ENCODE peak calls at places on chromosome 1, in eight cellular contexts. Z, E, D, R, L, M, Y and O are unnamed samples. For H3K4me1, the result is how much of the 10 kb centered on the place peaks cover.

GRCh38 chr1:234901491-234902049 is 227.1 kb downstream of the TOMM20 start:
- DNase-seq in Z (no peak), L (no peak), E (no peak), M (no peak), Y (no peak), D (no peak), R (no peak), O (no peak)

GRCh38 chr1:85201340-85202091 is 700 bp upstream of the SYDE2 start:
- DNase-seq in Z (peak), L (peak), Y (peak), M (peak), E (peak), R (peak), D (peak), O (peak)

GRCh38 chr1:206898089-206898908 is 1.1 kb downstream of the IL24 start:
- DNase-seq in D (no peak), R (no peak), Z (no peak), E (no peak), Y (no peak), M (no peak), L (no peak), O (no peak)

GRCh38 chr1:185373813-185374524 is 56.9 kb upstream of the IVNS1ABP start:
- DNase-seq in Y (no peak), D (no peak), Z (no peak), E (no peak), M (no peak), R (no peak), L (no peak), O (no peak)

GRCh38 chr1:180230791-180231505 is 884 bp downstream of the LHX4 start:
- DNase-seq in Y (no peak), L (no peak), D (no peak), Z (no peak), E (peak), M (no peak), R (no peak), O (no peak)

GRCh38 chr1:159880435-159880834 is 18.0 kb upstream of the VSIG8 start:
- DNase-seq in L (no peak), D (no peak), Y (no peak), R (no peak), Z (no peak), E (no peak), M (no peak), O (no peak)

GRCh38 chr1:242784074-242784473 is 259.6 kb upstream of the PLD5 start:
- DNase-seq in Y (no peak), M (no peak), D (no peak), L (no peak), Z (no peak), R (no peak), E (no peak), O (no peak)

GRCh38 chr1:110462093-110462492 is 11.1 kb downstream of the PROK1 start:
- DNase-seq in E (no peak), M (no peak), L (no peak), Y (no peak), R (no peak), Z (no peak), D (no peak), O (no peak)

GRCh38 chr1:158024737-158025136 is 31.3 kb downstream of the KIRREL1 start:
- DNase-seq in L (no peak), Y (no peak), Z (no peak), E (no peak), M (no peak), D (no peak), R (no peak), O (no peak)

GRCh38 chr1:29284961-29285560 is 48.7 kb downstream of the PTPRU start:
- DNase-seq in R (no peak), D (no peak), Y (no peak), E (no peak), Z (no peak), L (no peak), M (no peak), O (no peak)

GRCh38 chr1:206969090-206969489 is 1.2 kb downstream of the FCAMR start:
- DNase-seq in R (no peak), Y (no peak), D (no peak), L (no peak), E (no peak), Z (peak), M (no peak), O (no peak)

GRCh38 chr1:15919316-15919715 is 56.6 kb downstream of the ZBTB17 start:
- DNase-seq in Y (no peak), E (no peak), Z (no peak), R (no peak), M (no peak), L (no peak), D (no peak), O (no peak)

GRCh38 chr1:145717833-145718232 is 1.5 kb upstream of the CD160 start:
- DNase-seq in Y (no peak), E (no peak), Z (peak), M (no peak), L (no peak), D (no peak), R (no peak), O (no peak)

GRCh38 chr1:92123868-92124267 is 43.7 kb downstream of the BTBD8 start:
- DNase-seq in R (no peak), E (no peak), Z (no peak), D (no peak), M (no peak), Y (no peak), L (no peak), O (no peak)

GRCh38 chr1:58575831-58576726 is 973 bp downstream of the TACSTD2 start:
- DNase-seq in L (no peak), D (no peak), E (no peak), Y (no peak), Z (peak), M (peak), R (no peak), O (no peak)

GRCh38 chr1:155226910-155227260 is 18.4 kb downstream of the MTX1 start:
- DNase-seq in D (peak), Y (no peak), L (no peak), R (peak), M (peak), E (no peak), Z (peak), O (no peak)

GRCh38 chr1:172934417-172934762 is 116.4 kb downstream of the TNFSF18 start:
- DNase-seq in R (no peak), D (no peak), Z (no peak), E (no peak), M (no peak), Y (no peak), L (no peak), O (no peak)

GRCh38 chr1:156852414-156852874 is 6.5 kb downstream of the INSRR start:
- DNase-seq in Z (peak), R (peak), M (no peak), E (no peak), Y (peak), L (no peak), D (no peak), O (no peak)

GRCh38 chr1:77984629-77985028 is 5.8 kb upstream of the FUBP1 start:
- DNase-seq in R (no peak), E (no peak), Z (peak), D (no peak), Y (no peak), L (no peak), M (no peak), O (no peak)

GRCh38 chr1:248618878-248619277 is 16.0 kb downstream of the OR2T11 start:
- DNase-seq in D (peak), L (no peak), R (peak), M (no peak), E (peak), Z (peak), Y (peak), O (peak)

GRCh38 chr1:38005195-38006007 is at the start of gene FHL3:
- DNase-seq in L (peak), Z (peak), M (peak), E (peak), R (peak), D (peak), Y (no peak), O (peak)

GRCh38 chr1:22051607-22052114 is 848 bp upstream of the CDC42 start:
- DNase-seq in R (no peak), D (no peak), E (no peak), L (no peak), Z (no peak), M (no peak), Y (no peak), O (no peak)

GRCh38 chr1:10737268-10737624 is 59.2 kb downstream of the CASZ1 start:
- DNase-seq in Z (peak), E (no peak), L (no peak), R (peak), D (no peak), Y (no peak), M (peak), O (no peak)

GRCh38 chr1:162367073-162367472 is 9.6 kb downstream of the SPATA46 start:
- DNase-seq in Y (no peak), D (no peak), E (no peak), R (no peak), L (no peak), Z (no peak), M (no peak), O (no peak)

GRCh38 chr1:5763971-5764370 is 228.3 kb downstream of the NPHP4 start:
- DNase-seq in E (no peak), R (no peak), Y (no peak), Z (no peak), D (no peak), L (no peak), M (no peak), O (no peak)

GRCh38 chr1:150362721-150363425 is 1.1 kb upstream of the RPRD2 start:
- DNase-seq in L (no peak), Y (no peak), M (peak), E (no peak), Z (no peak), R (no peak), D (peak), O (no peak)

GRCh38 chr1:32241011-32241763 is 5.8 kb upstream of the FAM167B start:
- DNase-seq in Z (peak), E (peak), R (peak), L (no peak), D (peak), M (peak), Y (peak), O (peak)

GRCh38 chr1:108512239-108513071 is 47.4 kb upstream of the EEIG2 start:
- DNase-seq in L (no peak), Z (no peak), M (no peak), D (no peak), R (no peak), Y (peak), E (no peak), O (peak)

GRCh38 chr1:111442457-111442856 is 6.6 kb downstream of the WDR77 start:
- DNase-seq in L (no peak), M (no peak), Y (no peak), E (no peak), R (no peak), D (no peak), Z (no peak), O (no peak)

GRCh38 chr1:157497284-157497683 is 55.0 kb downstream of the FCRL5 start:
- DNase-seq in L (no peak), R (no peak), M (no peak), D (no peak), Z (no peak), E (no peak), Y (no peak), O (no peak)

GRCh38 chr1:94792876-94793605 is 27.1 kb upstream of the SLC44A3 start:
- DNase-seq in R (no peak), D (no peak), Y (peak), M (no peak), Z (no peak), E (no peak), L (no peak), O (no peak)

GRCh38 chr1:228366851-228367741 is 39.5 kb downstream of the TRIM11 start:
- DNase-seq in Y (no peak), M (peak), Z (no peak), L (no peak), R (no peak), D (peak), E (no peak), O (no peak)

GRCh38 chr1:20485527-20486456 is at the start of gene CAMK2N1:
- DNase-seq in D (peak), Z (peak), M (peak), E (peak), L (peak), Y (no peak), R (peak), O (peak)

GRCh38 chr1:235106457-235106856 is 22.2 kb downstream of the TOMM20 start:
- DNase-seq in Y (no peak), M (no peak), L (no peak), R (no peak), D (no peak), E (peak), Z (peak), O (no peak)

GRCh38 chr1:215114154-215114933 is 31.8 kb downstream of the KCNK2 start:
- DNase-seq in M (no peak), E (no peak), Y (no peak), Z (no peak), L (no peak), R (no peak), D (no peak), O (no peak)

GRCh38 chr1:22710688-22711024 is at the start of gene EPHB2:
- DNase-seq in L (no peak), Z (peak), D (peak), E (peak), M (peak), R (peak), Y (no peak), O (no peak)

GRCh38 chr1:180027949-180028445 is 73.4 kb downstream of the CEP350 start:
- DNase-seq in M (no peak), Z (no peak), R (no peak), D (no peak), E (no peak), Y (no peak), L (no peak), O (no peak)

GRCh38 chr1:26998319-26999300 is 5.1 kb downstream of the TRNP1 start:
- DNase-seq in M (no peak), L (no peak), D (no peak), Z (no peak), E (peak), Y (no peak), R (no peak), O (no peak)
- H3K4me3 ChIP-seq in M (no peak), L (peak), D (no peak), Z (no peak), E (no peak), Y (no peak), R (peak), O (no peak)

DNA sequence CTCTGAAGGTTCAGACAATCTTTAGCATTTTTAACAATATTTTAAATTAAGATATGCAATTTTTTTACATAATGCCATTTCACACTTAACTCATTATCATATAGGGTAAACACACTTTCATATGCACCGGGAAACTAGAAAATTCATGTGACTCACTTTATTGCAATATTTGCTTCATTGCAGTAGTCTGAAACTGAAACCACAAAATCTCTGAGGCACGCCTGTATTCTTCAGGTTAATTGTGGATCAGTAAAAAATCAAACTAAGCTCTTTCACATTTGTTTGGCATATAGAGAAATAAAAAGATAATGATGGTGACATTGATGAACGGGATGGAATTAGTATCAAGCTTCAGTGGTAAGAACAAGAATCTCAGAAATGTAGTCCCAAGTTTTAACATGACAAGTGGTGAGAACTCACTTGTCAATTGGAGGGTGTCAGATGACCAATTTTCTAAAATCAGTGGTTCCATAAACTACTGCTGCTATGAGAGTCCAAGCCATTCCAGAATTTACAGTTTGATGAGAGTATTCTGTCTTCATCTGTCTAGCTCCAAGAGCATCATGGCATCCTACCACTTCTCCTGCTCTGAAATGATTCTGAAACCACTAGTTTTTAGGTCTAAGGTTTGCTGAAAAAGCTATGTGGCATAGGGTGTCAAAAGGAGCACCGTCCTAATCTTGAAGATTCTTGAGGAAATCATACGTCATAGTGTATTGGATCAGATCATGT is 281.0 kb downstream of the PTPRC start:
- DNase-seq in R (no peak), E (no peak), M (no peak), Y (no peak), L (no peak), Z (no peak), D (no peak), O (peak)
- H3K4me1 ChIP-seq in R (half or more), E (under half), M (under half), Y (under half), L (under half), Z (under half), D (under half), O (under half)

GRCh38 chr1:236287356-236287755 is 5.6 kb upstream of the ERO1B start:
- DNase-seq in R (no peak), L (no peak), Y (no peak), D (no peak), M (no peak), Z (no peak), E (no peak), O (no peak)
- H3K27ac ChIP-seq in R (no peak), L (no peak), Y (no peak), D (no peak), M (no peak), Z (no peak), E (no peak), O (no peak)

GRCh38 chr1:27391511-27392095 is 819 bp upstream of the GPR3 start:
- DNase-seq in L (no peak), Z (peak), D (peak), Y (peak), E (peak), M (peak), R (peak), O (no peak)
- H3K4me3 ChIP-seq in L (peak), Z (no peak), D (no peak), Y (peak), E (peak), M (peak), R (peak), O (peak)

GRCh38 chr1:18950415-18951026 is 6.0 kb downstream of the IFFO2 start:
- DNase-seq in R (peak), D (peak), Y (no peak), Z (no peak), M (peak), L (no peak), E (no peak), O (no peak)
- H3K4me1 ChIP-seq in R (half or more), D (under half), Y (under half), Z (half or more), M (half or more), L (half or more), E (under half), O (half or more)